ENCODE peak calls at places on chromosomes 4 and X, in seven cellular contexts. One of them, this sample, is unnamed.

GRCh38 chr4:142407569-142407968 is 438.5 kb downstream of the INPP4B start:
- DNase-seq in lung microvascular endothelial cell: no peak
- DNase-seq in amniotic epithelial cell: peak
- DNase-seq in H54: no peak
- DNase-seq in CD4-positive, alpha-beta T cell: no peak
- DNase-seq in NCI-H1048: no peak
- DNase-seq in spleen: no peak
- DNase-seq in this sample: no peak

GRCh38 chr4:153713840-153714239 is 29.8 kb downstream of the TLR2 start:
- DNase-seq in NCI-H1048: no peak
- DNase-seq in lung microvascular endothelial cell: no peak
- DNase-seq in CD4-positive, alpha-beta T cell: no peak
- DNase-seq in spleen: no peak
- DNase-seq in amniotic epithelial cell: peak
- DNase-seq in H54: no peak
- DNase-seq in this sample: no peak

GRCh38 chrX:48507246-48507645 is 1.5 kb upstream of the PORCN start:
- DNase-seq in spleen: peak
- DNase-seq in lung microvascular endothelial cell: no peak
- DNase-seq in H54: no peak
- DNase-seq in NCI-H1048: no peak
- DNase-seq in CD4-positive, alpha-beta T cell: no peak
- DNase-seq in amniotic epithelial cell: no peak
- DNase-seq in this sample: no peak

GRCh38 chrX:154409222-154409871 is at the start of gene DNASE1L1:
- DNase-seq in amniotic epithelial cell: peak
- DNase-seq in H54: peak
- DNase-seq in NCI-H1048: no peak
- DNase-seq in CD4-positive, alpha-beta T cell: no peak
- DNase-seq in lung microvascular endothelial cell: peak
- DNase-seq in spleen: peak
- DNase-seq in this sample: peak

GRCh38 chr4:156815717-156816319 is 155.8 kb downstream of the PDGFC start:
- DNase-seq in H54: no peak
- DNase-seq in spleen: no peak
- DNase-seq in amniotic epithelial cell: no peak
- DNase-seq in CD4-positive, alpha-beta T cell: no peak
- DNase-seq in lung microvascular endothelial cell: no peak
- DNase-seq in NCI-H1048: no peak
- DNase-seq in this sample: no peak

GRCh38 chr4:766559-767283 is 59.2 kb downstream of the CPLX1 start:
- DNase-seq in lung microvascular endothelial cell: no peak
- DNase-seq in spleen: no peak
- DNase-seq in CD4-positive, alpha-beta T cell: no peak
- DNase-seq in NCI-H1048: no peak
- DNase-seq in H54: no peak
- DNase-seq in amniotic epithelial cell: no peak
- DNase-seq in this sample: no peak

GRCh38 chr4:81207793-81208192 is 7.2 kb downstream of the PRKG2 start:
- DNase-seq in H54: no peak
- DNase-seq in lung microvascular endothelial cell: no peak
- DNase-seq in NCI-H1048: no peak
- DNase-seq in CD4-positive, alpha-beta T cell: no peak
- DNase-seq in amniotic epithelial cell: peak
- DNase-seq in spleen: no peak
- DNase-seq in this sample: no peak

GRCh38 chrX:133415276-133416105 is at the start of gene GPC4:
- DNase-seq in NCI-H1048: peak
- DNase-seq in amniotic epithelial cell: no peak
- DNase-seq in lung microvascular endothelial cell: peak
- DNase-seq in CD4-positive, alpha-beta T cell: no peak
- DNase-seq in spleen: peak
- DNase-seq in H54: peak
- DNase-seq in this sample: peak

GRCh38 chr4:2591189-2591588 is 54.7 kb downstream of the FAM193A start:
- DNase-seq in NCI-H1048: no peak
- DNase-seq in spleen: no peak
- DNase-seq in H54: no peak
- DNase-seq in amniotic epithelial cell: peak
- DNase-seq in lung microvascular endothelial cell: no peak
- DNase-seq in CD4-positive, alpha-beta T cell: no peak
- DNase-seq in this sample: no peak

GRCh38 chrX:153610834-153611209 is 11.9 kb upstream of the CCNQ start:
- DNase-seq in H54: no peak
- DNase-seq in amniotic epithelial cell: no peak
- DNase-seq in lung microvascular endothelial cell: no peak
- DNase-seq in CD4-positive, alpha-beta T cell: no peak
- DNase-seq in spleen: peak
- DNase-seq in NCI-H1048: no peak
- DNase-seq in this sample: peak

GRCh38 chr4:623914-624626 is 1.3 kb upstream of the PDE6B start:
- DNase-seq in H54: no peak
- DNase-seq in amniotic epithelial cell: no peak
- DNase-seq in NCI-H1048: no peak
- DNase-seq in CD4-positive, alpha-beta T cell: no peak
- DNase-seq in spleen: peak
- DNase-seq in lung microvascular endothelial cell: no peak
- DNase-seq in this sample: peak

GRCh38 chrX:132022863-132023116 is 312 bp upstream of the STK26 start:
- DNase-seq in spleen: no peak
- DNase-seq in NCI-H1048: no peak
- DNase-seq in CD4-positive, alpha-beta T cell: no peak
- DNase-seq in amniotic epithelial cell: no peak
- DNase-seq in H54: no peak
- DNase-seq in lung microvascular endothelial cell: no peak
- DNase-seq in this sample: no peak

GRCh38 chr4:15963568-15963967 is 593 bp upstream of the FGFBP2 start:
- DNase-seq in H54: no peak
- DNase-seq in lung microvascular endothelial cell: no peak
- DNase-seq in CD4-positive, alpha-beta T cell: no peak
- DNase-seq in NCI-H1048: no peak
- DNase-seq in amniotic epithelial cell: no peak
- DNase-seq in spleen: peak
- DNase-seq in this sample: peak

GRCh38 chr4:15893967-15894366 is 44.6 kb downstream of the FGFBP1 start:
- DNase-seq in CD4-positive, alpha-beta T cell: no peak
- DNase-seq in H54: peak
- DNase-seq in spleen: no peak
- DNase-seq in amniotic epithelial cell: peak
- DNase-seq in NCI-H1048: no peak
- DNase-seq in lung microvascular endothelial cell: no peak
- DNase-seq in this sample: no peak

GRCh38 chr4:146978641-146979040 is 33.0 kb upstream of the TTC29 start:
- DNase-seq in spleen: no peak
- DNase-seq in amniotic epithelial cell: peak
- DNase-seq in lung microvascular endothelial cell: no peak
- DNase-seq in CD4-positive, alpha-beta T cell: no peak
- DNase-seq in NCI-H1048: no peak
- DNase-seq in H54: no peak
- DNase-seq in this sample: no peak

GRCh38 chrX:133005038-133005437 is 46.6 kb upstream of the HS6ST2 start:
- DNase-seq in amniotic epithelial cell: peak
- DNase-seq in H54: peak
- DNase-seq in spleen: no peak
- DNase-seq in CD4-positive, alpha-beta T cell: no peak
- DNase-seq in NCI-H1048: no peak
- DNase-seq in lung microvascular endothelial cell: peak
- DNase-seq in this sample: no peak

GRCh38 chrX:39204945-39205344 is 403.7 kb downstream of the MID1IP1 start:
- DNase-seq in spleen: no peak
- DNase-seq in CD4-positive, alpha-beta T cell: no peak
- DNase-seq in lung microvascular endothelial cell: no peak
- DNase-seq in NCI-H1048: no peak
- DNase-seq in amniotic epithelial cell: no peak
- DNase-seq in H54: no peak
- DNase-seq in this sample: no peak